ENCODE peak calls at places on chromosomes 12 and 14, in four cellular contexts. One of them, this sample, is unnamed.

GRCh38 chr12:113939867-113940266 is 26.3 kb downstream of the RBM19 start:
- DNase-seq in K562: no peak
- DNase-seq in H9: no peak
- DNase-seq in AG10803: no peak
- DNase-seq in this sample: no peak

GRCh38 chr14:87952307-87953094 is 40.5 kb downstream of the GALC start:
- DNase-seq in AG10803: no peak
- DNase-seq in H9: no peak
- DNase-seq in K562: no peak
- DNase-seq in this sample: no peak

GRCh38 chr12:80195143-80195726 is 95.9 kb downstream of the OTOGL start:
- DNase-seq in K562: peak; percentile 15
- DNase-seq in H9: peak; percentile 46
- DNase-seq in AG10803: peak; percentile 74
- DNase-seq in this sample: no peak

GRCh38 chr14:24224618-24225071 is 7.5 kb downstream of the NEDD8 start:
- DNase-seq in AG10803: peak; percentile 98
- DNase-seq in H9: no peak
- DNase-seq in K562: no peak
- DNase-seq in this sample: no peak

GRCh38 chr14:55954108-55954507 is 164.1 kb upstream of the PELI2 start:
- DNase-seq in K562: no peak
- DNase-seq in H9: no peak
- DNase-seq in AG10803: no peak
- DNase-seq in this sample: no peak

GRCh38 chr12:79058342-79058741 is 193.8 kb downstream of the SYT1 start:
- DNase-seq in AG10803: no peak
- DNase-seq in K562: no peak
- DNase-seq in H9: no peak
- DNase-seq in this sample: no peak

GRCh38 chr14:47195582-47195981 is 479.8 kb downstream of the MDGA2 start:
- DNase-seq in AG10803: no peak
- DNase-seq in H9: no peak
- DNase-seq in K562: no peak
- DNase-seq in this sample: no peak

GRCh38 chr12:6104027-6104426 is 20.4 kb downstream of the VWF start:
- DNase-seq in K562: no peak
- DNase-seq in AG10803: peak; percentile 46
- DNase-seq in H9: no peak
- DNase-seq in this sample: no peak

GRCh38 chr12:46522141-46522540 is 149.6 kb upstream of the SLC38A2 start:
- DNase-seq in K562: no peak
- DNase-seq in AG10803: peak; percentile 70
- DNase-seq in H9: no peak
- DNase-seq in this sample: no peak

GRCh38 chr12:20109667-20110066 is 258.7 kb upstream of the PDE3A start:
- DNase-seq in K562: no peak
- DNase-seq in AG10803: no peak
- DNase-seq in H9: no peak
- DNase-seq in this sample: no peak
- TF ChIP-seq CTCF in K562: no peak
- TF ChIP-seq CTCF in AG10803: no peak
- TF ChIP-seq CTCF in H9: no peak
- TF ChIP-seq CTCF in this sample: no peak

DNA sequence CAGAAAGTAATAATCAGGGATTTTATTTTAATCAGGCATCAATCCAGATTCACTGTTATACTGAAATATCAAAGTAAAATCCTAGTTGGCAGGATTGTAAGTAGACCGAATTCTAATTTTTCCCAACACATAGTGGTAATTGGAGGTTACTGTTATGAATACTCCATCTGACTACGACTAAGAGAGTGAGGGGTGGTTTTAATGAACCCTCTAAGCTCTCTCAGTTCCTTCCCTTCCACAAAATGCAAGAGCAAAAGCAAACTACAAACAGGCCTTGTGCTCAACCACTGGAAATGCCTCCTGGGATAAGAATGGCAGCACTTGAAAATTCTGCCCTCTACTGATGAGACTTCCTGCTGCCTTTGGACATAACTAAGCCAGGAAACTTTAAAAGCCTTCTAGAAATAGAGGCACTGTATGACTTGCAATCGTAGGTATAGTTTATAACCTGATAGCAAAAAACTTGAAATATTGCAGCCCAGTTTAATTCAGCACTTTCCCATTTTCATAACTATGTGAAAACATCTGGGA is 184.8 kb downstream of the SLC16A7 start:
- DNase-seq in H9: no peak
- DNase-seq in K562: no peak
- DNase-seq in AG10803: peak; percentile 51
- DNase-seq in this sample: no peak
- TF ChIP-seq CTCF in H9: peak; percentile 66
- TF ChIP-seq CTCF in K562: no peak
- TF ChIP-seq CTCF in AG10803: peak; percentile 55
- TF ChIP-seq CTCF in this sample: peak; percentile 26

DNA sequence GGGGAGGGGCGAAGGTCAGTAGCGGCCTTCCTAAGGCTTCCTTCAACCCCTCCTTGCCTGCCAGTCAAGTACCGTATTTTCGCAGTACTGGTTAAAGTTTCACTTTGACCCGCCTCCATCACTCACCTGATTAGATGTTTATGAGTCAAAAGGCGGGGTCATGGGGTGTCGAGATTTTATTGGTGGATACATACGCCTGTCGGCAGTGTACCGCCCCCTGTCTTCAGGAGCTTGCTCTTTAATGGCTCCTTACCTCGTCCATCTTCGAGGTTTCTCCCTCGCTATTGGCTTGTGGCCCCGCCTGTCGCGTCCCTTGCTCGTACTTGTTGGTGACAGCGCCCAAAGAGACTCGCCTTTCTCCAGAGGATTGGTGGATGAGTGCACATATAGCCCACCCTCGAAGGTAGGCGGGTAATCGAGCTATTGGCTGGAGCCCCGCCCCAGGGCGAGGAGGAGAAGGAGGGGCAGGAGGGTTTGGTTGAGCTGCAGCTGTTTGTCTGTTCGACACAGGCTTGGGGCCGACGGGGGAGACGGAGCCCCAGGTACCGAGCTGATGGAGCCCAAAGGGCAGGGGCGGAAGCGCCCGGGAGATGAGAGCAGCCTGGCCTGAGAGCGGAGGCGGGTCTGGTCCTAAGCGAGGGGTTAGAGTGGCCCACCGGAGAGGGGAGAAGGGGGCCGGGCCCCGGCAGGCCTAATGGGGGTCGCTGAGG is at the start of gene RAB5B:
- DNase-seq in H9: peak; percentile 100
- DNase-seq in AG10803: peak; percentile 100
- DNase-seq in K562: peak; percentile 87
- DNase-seq in this sample: peak; percentile 90
- TF ChIP-seq CTCF in H9: no peak
- TF ChIP-seq CTCF in AG10803: no peak
- TF ChIP-seq CTCF in K562: peak; percentile 5
- TF ChIP-seq CTCF in this sample: no peak

GRCh38 chr12:77845831-77846230 is 15.1 kb downstream of the NAV3 start:
- DNase-seq in H9: no peak
- DNase-seq in K562: no peak
- DNase-seq in AG10803: peak; percentile 18
- DNase-seq in this sample: no peak

GRCh38 chr12:77847665-77848431 is 17.2 kb downstream of the NAV3 start:
- DNase-seq in H9: no peak
- DNase-seq in AG10803: peak; percentile 92
- DNase-seq in K562: no peak
- DNase-seq in this sample: no peak

GRCh38 chr12:77850698-77851097 is 20.0 kb downstream of the NAV3 start:
- DNase-seq in H9: no peak
- DNase-seq in K562: no peak
- DNase-seq in AG10803: no peak
- DNase-seq in this sample: no peak

GRCh38 chr12:77842430-77842829 is 11.7 kb downstream of the NAV3 start:
- DNase-seq in AG10803: no peak
- DNase-seq in K562: no peak
- DNase-seq in H9: no peak
- DNase-seq in this sample: no peak

GRCh38 chr12:77847060-77847541 is 16.4 kb downstream of the NAV3 start:
- DNase-seq in K562: no peak
- DNase-seq in H9: no peak
- DNase-seq in AG10803: peak; percentile 44
- DNase-seq in this sample: no peak
- TF ChIP-seq CTCF in K562: no peak
- TF ChIP-seq CTCF in H9: no peak
- TF ChIP-seq CTCF in AG10803: no peak
- TF ChIP-seq CTCF in this sample: no peak

GRCh38 chr12:42585846-42586226 is 3.7 kb downstream of the PRICKLE1 start:
- DNase-seq in K562: no peak
- DNase-seq in AG10803: no peak
- DNase-seq in H9: no peak
- DNase-seq in this sample: no peak

GRCh38 chr12:42584539-42585174 is 4.9 kb downstream of the PRICKLE1 start:
- DNase-seq in H9: no peak
- DNase-seq in K562: no peak
- DNase-seq in AG10803: no peak
- DNase-seq in this sample: no peak

GRCh38 chr12:42585175-42585845 is 4.2 kb downstream of the PRICKLE1 start:
- DNase-seq in H9: no peak
- DNase-seq in AG10803: no peak
- DNase-seq in K562: no peak
- DNase-seq in this sample: no peak

GRCh38 chr12:42587564-42588307 is 1.8 kb downstream of the PRICKLE1 start:
- DNase-seq in K562: no peak
- DNase-seq in AG10803: no peak
- DNase-seq in H9: no peak
- DNase-seq in this sample: no peak

DNA sequence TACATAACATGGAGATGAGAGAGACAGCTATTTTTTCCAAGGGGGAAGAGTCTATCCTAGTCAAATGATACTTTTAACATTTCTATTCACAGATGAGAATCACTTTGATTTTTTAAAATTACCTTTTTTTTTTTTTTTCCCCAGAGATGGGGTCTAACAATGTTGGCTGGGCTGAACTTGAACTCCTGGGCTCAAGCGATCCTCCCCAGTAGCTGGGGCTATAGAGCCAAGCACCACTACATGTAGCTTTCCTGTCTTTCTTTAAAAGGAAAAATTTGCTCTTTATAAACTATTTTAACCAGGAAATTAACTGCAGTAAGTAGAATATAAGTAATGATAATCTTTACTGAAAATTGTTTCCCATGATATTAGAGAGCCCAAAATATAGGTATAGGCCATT is 3.3 kb downstream of the PRICKLE1 start:
- DNase-seq in AG10803: no peak
- DNase-seq in K562: no peak
- DNase-seq in H9: no peak
- DNase-seq in this sample: no peak
- TF ChIP-seq CTCF in AG10803: no peak
- TF ChIP-seq CTCF in K562: no peak
- TF ChIP-seq CTCF in H9: peak; percentile 24
- TF ChIP-seq CTCF in this sample: no peak

GRCh38 chr12:124406043-124406442 is 111.2 kb downstream of the RFLNA start:
- DNase-seq in K562: no peak
- DNase-seq in AG10803: no peak
- DNase-seq in H9: no peak
- DNase-seq in this sample: no peak

GRCh38 chr12:124410354-124411175 is 115.7 kb downstream of the RFLNA start:
- DNase-seq in H9: no peak
- DNase-seq in K562: no peak
- DNase-seq in AG10803: no peak
- DNase-seq in this sample: no peak

GRCh38 chr12:124407074-124407473 is 112.2 kb downstream of the RFLNA start:
- DNase-seq in AG10803: no peak
- DNase-seq in K562: no peak
- DNase-seq in H9: peak; percentile 59
- DNase-seq in this sample: no peak

GRCh38 chr12:124411291-124411878 is 116.5 kb downstream of the RFLNA start:
- DNase-seq in H9: no peak
- DNase-seq in K562: no peak
- DNase-seq in AG10803: peak; percentile 96
- DNase-seq in this sample: no peak

DNA sequence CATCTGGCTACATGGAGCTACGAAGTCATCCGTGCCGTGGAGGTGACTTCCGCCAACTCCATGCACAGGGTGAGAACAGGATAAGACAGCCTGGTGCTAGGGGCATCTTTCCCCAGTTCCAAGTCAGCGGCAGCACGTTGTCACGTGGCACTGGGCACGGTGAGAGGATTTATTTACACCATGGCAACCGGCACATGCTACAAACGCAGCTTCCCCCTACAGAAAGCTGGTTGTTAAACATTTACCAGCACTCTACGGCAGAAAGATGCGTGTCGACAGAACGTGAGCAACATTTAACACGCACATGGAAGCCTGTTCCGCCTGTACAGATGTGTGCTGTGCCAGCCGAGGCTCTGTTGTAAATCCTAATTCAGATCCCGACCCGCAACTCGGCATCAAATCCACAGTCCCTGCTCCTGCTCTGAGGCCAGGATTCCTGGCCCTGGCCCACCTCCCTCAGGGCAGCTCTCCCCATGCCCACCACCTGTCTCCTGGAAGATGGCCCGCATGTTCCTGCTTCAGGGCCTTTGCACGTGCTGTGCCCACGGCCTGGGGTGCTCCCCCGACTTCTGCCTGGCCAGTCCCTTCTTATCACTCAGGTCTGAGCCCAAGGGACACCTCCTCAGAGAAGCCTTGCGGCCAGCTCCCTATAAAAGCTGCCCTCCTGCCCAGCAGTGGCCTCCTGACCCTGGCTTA is 114.1 kb downstream of the RFLNA start:
- DNase-seq in K562: no peak
- DNase-seq in AG10803: no peak
- DNase-seq in H9: no peak
- DNase-seq in this sample: no peak
- TF ChIP-seq CTCF in K562: no peak
- TF ChIP-seq CTCF in AG10803: no peak
- TF ChIP-seq CTCF in H9: no peak
- TF ChIP-seq CTCF in this sample: no peak

GRCh38 chr12:109462868-109463692 is 14.0 kb downstream of the KCTD10 start:
- DNase-seq in H9: peak; percentile 70
- DNase-seq in AG10803: peak; percentile 99
- DNase-seq in K562: no peak
- DNase-seq in this sample: no peak
- TF ChIP-seq CTCF in H9: no peak
- TF ChIP-seq CTCF in AG10803: no peak
- TF ChIP-seq CTCF in K562: no peak
- TF ChIP-seq CTCF in this sample: no peak

DNA sequence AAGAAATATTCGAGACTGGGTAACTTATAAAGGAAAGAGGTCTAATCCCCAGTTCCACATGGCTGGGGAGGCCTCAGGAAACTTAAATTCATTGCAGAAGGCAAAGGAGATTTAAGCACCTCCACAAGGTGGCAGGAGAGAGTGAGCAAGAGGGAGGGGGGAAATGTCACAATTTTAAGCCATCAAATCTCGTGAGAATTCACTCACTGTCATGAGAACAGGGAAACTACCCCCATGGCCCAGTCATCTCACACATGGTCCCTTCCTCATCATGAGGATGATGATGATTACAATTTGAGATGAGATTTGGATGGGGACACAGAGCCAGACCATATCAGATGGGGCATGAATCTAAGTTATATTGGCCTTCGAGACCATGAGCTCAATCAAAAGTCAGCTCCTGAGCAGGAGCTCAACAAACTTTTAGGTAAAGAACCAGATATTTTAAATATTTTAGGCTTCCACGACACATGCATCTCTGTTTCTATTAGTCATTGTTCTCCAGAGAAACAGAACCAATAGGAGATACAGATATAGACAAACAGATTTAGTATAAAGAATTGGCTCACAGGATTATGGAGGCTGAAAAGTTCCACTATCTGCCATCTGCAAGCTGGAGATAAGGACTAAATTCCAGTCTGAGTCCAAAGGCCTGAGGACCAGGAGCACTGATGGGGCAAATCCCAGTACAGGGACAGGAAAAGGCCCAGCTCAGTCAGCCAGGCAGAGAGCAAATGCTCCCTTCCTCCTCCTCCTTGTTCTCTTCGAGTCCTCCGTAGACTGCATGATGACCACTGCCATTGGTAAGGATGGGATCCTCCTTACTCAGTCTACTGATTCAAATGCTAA is 24.9 kb downstream of the DGLUCY start:
- DNase-seq in AG10803: peak; percentile 24
- DNase-seq in K562: peak; percentile 40
- DNase-seq in H9: peak; percentile 41
- DNase-seq in this sample: no peak
- TF ChIP-seq CTCF in AG10803: peak; percentile 61
- TF ChIP-seq CTCF in K562: peak; percentile 75
- TF ChIP-seq CTCF in H9: peak; percentile 78
- TF ChIP-seq CTCF in this sample: peak; percentile 51